ENCODE peak calls at places on chromosomes 3 and 15, in four cellular contexts. V is HCT116, B is spleen, G is Peyer's patch. D is an unnamed sample. For H3K4me1, the result is how much of the 10 kb centered on the place peaks cover.

GRCh38 chr3:36923981-36924747 is 20.7 kb downstream of the TRANK1 start:
- DNase-seq in V (no peak), G (no peak), B (no peak), D (no peak)

GRCh38 chr15:85354432-85354831 is 26.0 kb upstream of the AKAP13 start:
- DNase-seq in V (no peak), B (no peak), G (no peak), D (no peak)

GRCh38 chr3:5304789-5305680 is 117.5 kb downstream of the EDEM1 start:
- DNase-seq in V (peak), B (no peak), G (peak), D (no peak)

GRCh38 chr3:191961529-191961928 is 500.6 kb downstream of the PYDC2 start:
- DNase-seq in G (no peak), V (no peak), B (no peak), D (no peak)

GRCh38 chr3:110774496-110775265 is 296.9 kb upstream of the NECTIN3 start:
- DNase-seq in G (no peak), V (no peak), B (no peak), D (no peak)

GRCh38 chr3:11096266-11097135 is 57.8 kb upstream of the HRH1 start:
- DNase-seq in G (peak), V (peak), B (no peak), D (peak)

GRCh38 chr3:23996058-23996457 is 51.0 kb downstream of the NR1D2 start:
- DNase-seq in V (no peak), B (no peak), G (no peak), D (no peak)

GRCh38 chr3:53498993-53499641 is 4.7 kb downstream of the CACNA1D start:
- DNase-seq in G (no peak), V (no peak), B (no peak), D (no peak)

GRCh38 chr3:142987080-142987700 is 14.2 kb upstream of the U2SURP start:
- DNase-seq in G (no peak), B (no peak), V (no peak), D (no peak)

GRCh38 chr15:64009798-64010241 is 36.5 kb downstream of the DAPK2 start:
- DNase-seq in B (no peak), G (no peak), V (no peak), D (no peak)

GRCh38 chr3:122977645-122978466 is 49.7 kb downstream of the SEMA5B start:
- DNase-seq in V (no peak), G (no peak), B (no peak), D (peak)

GRCh38 chr3:72665701-72666443 is 182.4 kb downstream of the SHQ1 start:
- DNase-seq in V (no peak), B (peak), G (no peak), D (no peak)

GRCh38 chr15:62027916-62028315 is 32.3 kb downstream of the VPS13C start:
- DNase-seq in V (no peak), B (no peak), G (no peak), D (no peak)

GRCh38 chr15:62026707-62027565 is 33.3 kb downstream of the VPS13C start:
- DNase-seq in B (no peak), V (no peak), G (no peak), D (no peak)

GRCh38 chr15:62020576-62021160 is 39.6 kb downstream of the VPS13C start:
- DNase-seq in V (no peak), B (no peak), G (no peak), D (no peak)

DNA sequence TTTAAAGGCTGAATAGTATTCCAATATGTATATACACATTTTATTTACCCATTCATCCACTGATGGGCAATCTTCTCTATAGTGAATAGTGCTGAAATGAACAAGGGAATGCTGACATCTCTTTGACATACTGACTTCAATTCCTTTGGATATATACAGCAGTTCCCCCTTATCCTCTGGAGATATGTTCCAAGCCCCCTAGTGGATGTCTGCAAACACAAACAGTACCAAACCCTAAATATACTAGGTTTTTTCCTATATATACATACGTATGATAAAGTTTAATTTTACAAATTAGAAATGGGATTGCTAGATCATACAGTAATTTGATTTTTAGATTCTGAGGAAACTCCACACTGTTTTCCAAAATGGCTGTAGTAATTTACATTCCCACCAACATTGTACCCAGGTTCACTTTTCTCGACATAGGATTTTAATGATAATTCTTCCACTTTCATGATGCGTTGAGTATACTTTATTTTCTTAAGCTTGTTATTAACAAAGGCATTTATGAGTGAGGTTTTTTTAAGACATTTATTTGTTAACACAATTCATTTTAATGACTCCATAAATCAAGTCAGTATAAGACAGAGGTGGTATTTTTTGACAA is 38.2 kb downstream of the VPS13C start:
- DNase-seq in V (peak), B (no peak), G (no peak), D (no peak)
- TF ChIP-seq CTCF in V (peak), B (no peak), G (no peak), D (peak)

GRCh38 chr3:188242426-188243123 is 88.6 kb downstream of the LPP start:
- DNase-seq in G (no peak), V (no peak), B (no peak), D (no peak)
- H3K4me1 ChIP-seq in G (under half), V (under half), B (under half), D (under half)

GRCh38 chr3:55584716-55585368 is 97.7 kb upstream of the WNT5A start:
- DNase-seq in B (no peak), V (no peak), G (no peak), D (no peak)

GRCh38 chr3:55583475-55583874 is 96.4 kb upstream of the WNT5A start:
- DNase-seq in B (no peak), G (no peak), V (no peak), D (no peak)

GRCh38 chr3:55584030-55584429 is 96.9 kb upstream of the WNT5A start:
- DNase-seq in V (no peak), G (no peak), B (no peak), D (no peak)

GRCh38 chr3:55587476-55587875 is 100.4 kb upstream of the WNT5A start:
- DNase-seq in B (no peak), V (no peak), G (no peak), D (no peak)

DNA sequence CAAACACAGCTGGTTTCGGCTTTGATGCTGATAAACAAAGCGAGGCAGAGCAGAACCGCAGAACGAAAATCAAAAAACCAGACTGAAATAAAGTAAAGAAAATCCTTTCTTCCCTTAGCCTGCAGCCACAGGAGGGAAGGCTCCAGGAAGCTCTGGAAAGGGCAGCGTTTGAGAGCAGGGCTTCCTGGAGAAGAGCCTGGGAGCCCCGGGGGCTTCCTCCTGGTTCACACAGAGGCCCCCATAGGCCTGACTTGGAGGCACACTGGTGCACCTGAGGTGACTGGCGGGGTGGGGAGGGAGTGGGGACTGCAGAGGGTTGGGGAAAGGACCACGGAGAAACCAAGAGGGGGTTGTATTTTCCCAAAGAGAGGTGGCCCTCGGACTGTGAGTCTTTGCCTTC is 98.8 kb upstream of the WNT5A start:
- DNase-seq in V (no peak), B (no peak), G (no peak), D (no peak)
- H3K27ac ChIP-seq in V (no peak), B (no peak), G (no peak), D (no peak)

GRCh38 chr3:133575121-133575520 is 1.6 kb downstream of the CDV3 start:
- DNase-seq in G (no peak), B (no peak), V (no peak), D (no peak)

GRCh38 chr3:133576169-133576568 is 2.7 kb downstream of the CDV3 start:
- DNase-seq in V (no peak), G (no peak), B (no peak), D (no peak)

GRCh38 chr3:133573054-133573628 is 345 bp upstream of the CDV3 start:
- DNase-seq in G (peak), B (peak), V (peak), D (peak)

GRCh38 chr3:133573629-133574194 is at the start of gene CDV3:
- DNase-seq in B (no peak), G (no peak), V (no peak), D (no peak)

DNA sequence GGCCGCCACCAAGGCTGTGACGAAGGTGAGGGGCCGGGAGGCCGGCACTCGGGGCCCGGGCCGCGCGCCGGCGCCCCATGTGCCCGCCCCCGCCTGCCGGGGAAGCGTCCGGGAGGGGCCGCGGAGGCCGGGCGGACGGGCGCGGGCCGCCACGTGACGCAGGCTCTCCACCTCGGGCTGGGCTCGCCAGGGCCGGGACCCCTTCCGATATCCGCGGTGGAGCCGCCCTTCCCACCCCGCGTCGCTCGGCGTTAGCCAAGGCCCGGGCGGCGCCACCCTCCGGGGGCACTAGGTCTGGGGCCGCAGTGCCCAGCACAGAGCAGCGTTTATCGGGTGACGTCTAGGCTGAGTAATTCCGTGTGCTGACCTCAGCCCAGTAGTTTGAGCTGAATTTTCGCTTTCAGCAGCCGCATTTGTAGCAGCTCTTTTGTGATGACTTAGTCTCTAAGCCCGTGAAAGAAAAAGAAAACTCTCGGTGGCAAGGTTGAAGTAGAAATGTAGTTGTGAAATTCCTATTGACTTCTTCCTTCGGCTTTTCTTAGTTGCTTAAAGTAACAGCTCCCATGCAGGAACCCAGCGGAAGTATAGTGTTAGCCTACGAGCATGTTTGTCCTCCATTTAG is 885 bp downstream of the CDV3 start:
- DNase-seq in V (no peak), G (peak), B (peak), D (peak)
- TF ChIP-seq CTCF in V (no peak), G (peak), B (no peak), D (peak)

GRCh38 chr3:43323541-43323940 is 37.2 kb downstream of the SNRK start:
- DNase-seq in V (no peak), G (no peak), B (no peak), D (no peak)
- H3K4me1 ChIP-seq in V (under half), G (under half), B (under half), D (under half)

D was measured in upper lobe of right lung.